ENCODE peak calls at places on chromosome 3, in four cellular contexts. H, C, A and X are unnamed samples.

GRCh38 chr3:122921791-122922651 is 105.5 kb downstream of the SEMA5B start:
- ATAC-seq in C (peak; percentile 89), H (peak; percentile 24), A (peak; percentile 74), X (peak; percentile 54)

GRCh38 chr3:137808015-137808414 is 43.9 kb downstream of the SOX14 start:
- ATAC-seq in A (no peak), H (no peak), C (no peak), X (no peak)

GRCh38 chr3:154364849-154365248 is 40.6 kb upstream of the DHX36 start:
- ATAC-seq in C (no peak), A (no peak), H (no peak), X (no peak)

GRCh38 chr3:42906905-42907183 is 902 bp downstream of the ZNF662 start:
- ATAC-seq in C (no peak), H (no peak), A (no peak), X (no peak)

GRCh38 chr3:156587767-156588069 is 32.8 kb upstream of the SSR3 start:
- ATAC-seq in C (no peak), H (no peak), A (no peak), X (no peak)

GRCh38 chr3:94069242-94069813 is 6.5 kb downstream of the NSUN3 start:
- ATAC-seq in A (no peak), C (no peak), H (no peak), X (no peak)

GRCh38 chr3:141050913-141051632 is at the start of gene SPSB4:
- ATAC-seq in C (peak; percentile 50), A (peak; percentile 44), H (peak; percentile 86), X (no peak)

GRCh38 chr3:181855825-181856224 is 144.1 kb downstream of the SOX2 start:
- ATAC-seq in A (no peak), H (no peak), C (no peak), X (no peak)

GRCh38 chr3:31815631-31816440 is 165.2 kb downstream of the OSBPL10 start:
- ATAC-seq in A (peak; percentile 26), H (no peak), C (no peak), X (no peak)

GRCh38 chr3:197327701-197328100 is 29.3 kb upstream of the DLG1 start:
- ATAC-seq in C (no peak), A (no peak), H (no peak), X (no peak)

GRCh38 chr3:189621948-189622603 is 9.1 kb upstream of the TP63 start:
- ATAC-seq in C (no peak), H (no peak), A (peak; percentile 59), X (no peak)

GRCh38 chr3:14288833-14289451 is 110.3 kb downstream of the LSM3 start:
- ATAC-seq in H (no peak), A (no peak), C (no peak), X (no peak)

GRCh38 chr3:121072128-121072527 is 164.1 kb downstream of the STXBP5L start:
- ATAC-seq in A (no peak), H (no peak), C (no peak), X (no peak)

GRCh38 chr3:7682822-7683229 is 818.8 kb upstream of the LMCD1 start:
- ATAC-seq in A (no peak), C (no peak), H (no peak), X (no peak)

GRCh38 chr3:14223595-14223994 is 45.0 kb downstream of the LSM3 start:
- ATAC-seq in H (no peak), A (no peak), C (no peak), X (peak; percentile 61)

GRCh38 chr3:57118279-57118678 is 46.9 kb downstream of the IL17RD start:
- ATAC-seq in A (no peak), C (no peak), H (no peak), X (no peak)

GRCh38 chr3:40753956-40754355 is 229.2 kb downstream of the ZNF621 start:
- ATAC-seq in H (no peak), C (no peak), A (no peak), X (peak; percentile 27)

GRCh38 chr3:8732413-8732812 is 1.2 kb upstream of the CAV3 start:
- ATAC-seq in C (no peak), A (no peak), H (no peak), X (no peak)

GRCh38 chr3:61617041-61617440 is 55.7 kb downstream of the PTPRG start:
- ATAC-seq in C (no peak), H (no peak), A (no peak), X (no peak)